ENCODE peak calls at places on chromosomes 1 and 21, in eight cellular contexts. One of them, this sample, is unnamed.

GRCh38 chr21:35658242-35658641 is 402.1 kb downstream of the SETD4 start:
- DNase-seq in endothelial cell of umbilical vein: no peak
- DNase-seq in GM12891: no peak
- DNase-seq in K562: no peak
- DNase-seq in H1: no peak
- DNase-seq in sigmoid colon: no peak
- DNase-seq in prostate gland: no peak
- DNase-seq in transverse colon: no peak
- DNase-seq in this sample: no peak

GRCh38 chr1:61157420-61157987 is 75.1 kb downstream of the NFIA start:
- DNase-seq in endothelial cell of umbilical vein: no peak
- DNase-seq in GM12891: no peak
- DNase-seq in K562: no peak
- DNase-seq in H1: no peak
- DNase-seq in sigmoid colon: no peak
- DNase-seq in prostate gland: no peak
- DNase-seq in transverse colon: no peak
- DNase-seq in this sample: no peak

GRCh38 chr21:43690346-43690745 is 28.6 kb upstream of the PDXK start:
- DNase-seq in endothelial cell of umbilical vein: no peak
- DNase-seq in GM12891: no peak
- DNase-seq in K562: no peak
- DNase-seq in H1: no peak
- DNase-seq in sigmoid colon: no peak
- DNase-seq in prostate gland: no peak
- DNase-seq in transverse colon: no peak
- DNase-seq in this sample: no peak

GRCh38 chr1:158579733-158580132 is at the start of gene OR10X1:
- DNase-seq in endothelial cell of umbilical vein: no peak
- DNase-seq in GM12891: no peak
- DNase-seq in K562: no peak
- DNase-seq in H1: no peak
- DNase-seq in sigmoid colon: no peak
- DNase-seq in prostate gland: no peak
- DNase-seq in transverse colon: no peak
- DNase-seq in this sample: no peak

GRCh38 chr1:77533660-77534295 is 148.7 kb downstream of the ZZZ3 start:
- DNase-seq in endothelial cell of umbilical vein: peak
- DNase-seq in GM12891: peak
- DNase-seq in K562: peak
- DNase-seq in H1: peak
- DNase-seq in sigmoid colon: peak
- DNase-seq in prostate gland: peak
- DNase-seq in transverse colon: peak
- DNase-seq in this sample: peak

GRCh38 chr1:57319165-57319564 is 104.7 kb downstream of the DAB1 start:
- DNase-seq in endothelial cell of umbilical vein: no peak
- DNase-seq in GM12891: no peak
- DNase-seq in K562: no peak
- DNase-seq in H1: no peak
- DNase-seq in sigmoid colon: no peak
- DNase-seq in prostate gland: no peak
- DNase-seq in transverse colon: no peak
- DNase-seq in this sample: no peak

GRCh38 chr1:228012555-228012954 is 5.8 kb downstream of the WNT3A start:
- DNase-seq in endothelial cell of umbilical vein: no peak
- DNase-seq in GM12891: no peak
- DNase-seq in K562: no peak
- DNase-seq in H1: no peak
- DNase-seq in sigmoid colon: no peak
- DNase-seq in prostate gland: no peak
- DNase-seq in transverse colon: no peak
- DNase-seq in this sample: no peak

GRCh38 chr1:229065613-229066012 is 205.3 kb upstream of the RAB4A start:
- DNase-seq in endothelial cell of umbilical vein: no peak
- DNase-seq in GM12891: no peak
- DNase-seq in K562: no peak
- DNase-seq in H1: no peak
- DNase-seq in sigmoid colon: no peak
- DNase-seq in prostate gland: no peak
- DNase-seq in transverse colon: no peak
- DNase-seq in this sample: no peak

GRCh38 chr1:209620484-209620879 is 31.7 kb downstream of the LAMB3 start:
- DNase-seq in endothelial cell of umbilical vein: no peak
- DNase-seq in GM12891: no peak
- DNase-seq in K562: no peak
- DNase-seq in H1: no peak
- DNase-seq in sigmoid colon: no peak
- DNase-seq in prostate gland: no peak
- DNase-seq in transverse colon: no peak
- DNase-seq in this sample: no peak

GRCh38 chr21:42123509-42123908 is 52.4 kb downstream of the UMODL1 start:
- DNase-seq in endothelial cell of umbilical vein: no peak
- DNase-seq in GM12891: no peak
- DNase-seq in K562: no peak
- DNase-seq in H1: no peak
- DNase-seq in sigmoid colon: no peak
- DNase-seq in prostate gland: no peak
- DNase-seq in transverse colon: no peak
- DNase-seq in this sample: no peak

GRCh38 chr1:205429742-205430464 is 8.0 kb upstream of the LEMD1 start:
- DNase-seq in endothelial cell of umbilical vein: no peak
- DNase-seq in GM12891: no peak
- DNase-seq in K562: no peak
- DNase-seq in H1: no peak
- DNase-seq in sigmoid colon: no peak
- DNase-seq in prostate gland: no peak
- DNase-seq in transverse colon: no peak
- DNase-seq in this sample: no peak

GRCh38 chr1:64309468-64309867 is 106.0 kb downstream of the UBE2U start:
- DNase-seq in endothelial cell of umbilical vein: no peak
- DNase-seq in GM12891: no peak
- DNase-seq in K562: no peak
- DNase-seq in H1: no peak
- DNase-seq in sigmoid colon: no peak
- DNase-seq in prostate gland: no peak
- DNase-seq in transverse colon: no peak
- DNase-seq in this sample: no peak

GRCh38 chr1:247373721-247374141 is 42.1 kb upstream of the ZNF496 start:
- DNase-seq in endothelial cell of umbilical vein: peak
- DNase-seq in GM12891: peak
- DNase-seq in K562: peak
- DNase-seq in H1: peak
- DNase-seq in sigmoid colon: peak
- DNase-seq in prostate gland: no peak
- DNase-seq in transverse colon: peak
- DNase-seq in this sample: peak

GRCh38 chr1:170707959-170708666 is 44.2 kb downstream of the PRRX1 start:
- DNase-seq in endothelial cell of umbilical vein: peak
- DNase-seq in GM12891: no peak
- DNase-seq in K562: no peak
- DNase-seq in H1: no peak
- DNase-seq in sigmoid colon: no peak
- DNase-seq in prostate gland: no peak
- DNase-seq in transverse colon: no peak
- DNase-seq in this sample: no peak

GRCh38 chr21:33064623-33064996 is 5.3 kb upstream of the OLIG1 start:
- DNase-seq in endothelial cell of umbilical vein: peak
- DNase-seq in GM12891: no peak
- DNase-seq in K562: no peak
- DNase-seq in H1: no peak
- DNase-seq in sigmoid colon: no peak
- DNase-seq in prostate gland: no peak
- DNase-seq in transverse colon: no peak
- DNase-seq in this sample: no peak

GRCh38 chr21:32520885-32521735 is 64.2 kb downstream of the TCP10L start:
- DNase-seq in endothelial cell of umbilical vein: peak
- DNase-seq in GM12891: no peak
- DNase-seq in K562: peak
- DNase-seq in H1: no peak
- DNase-seq in sigmoid colon: peak
- DNase-seq in prostate gland: peak
- DNase-seq in transverse colon: peak
- DNase-seq in this sample: peak

GRCh38 chr1:68301538-68301937 is 69.2 kb upstream of the WLS start:
- DNase-seq in endothelial cell of umbilical vein: no peak
- DNase-seq in GM12891: no peak
- DNase-seq in K562: no peak
- DNase-seq in H1: no peak
- DNase-seq in sigmoid colon: no peak
- DNase-seq in prostate gland: no peak
- DNase-seq in transverse colon: no peak
- DNase-seq in this sample: no peak

GRCh38 chr1:116853680-116854191 is 56.0 kb upstream of the PTGFRN start:
- DNase-seq in endothelial cell of umbilical vein: peak
- DNase-seq in GM12891: no peak
- DNase-seq in K562: peak
- DNase-seq in H1: peak
- DNase-seq in sigmoid colon: no peak
- DNase-seq in prostate gland: peak
- DNase-seq in transverse colon: peak
- DNase-seq in this sample: peak

GRCh38 chr1:230303822-230304221 is 122.3 kb downstream of the PGBD5 start:
- DNase-seq in endothelial cell of umbilical vein: peak
- DNase-seq in GM12891: no peak
- DNase-seq in K562: no peak
- DNase-seq in H1: no peak
- DNase-seq in sigmoid colon: no peak
- DNase-seq in prostate gland: no peak
- DNase-seq in transverse colon: no peak
- DNase-seq in this sample: no peak

GRCh38 chr1:6358757-6359567 is 34.6 kb downstream of the ACOT7 start:
- DNase-seq in endothelial cell of umbilical vein: peak
- DNase-seq in GM12891: no peak
- DNase-seq in K562: no peak
- DNase-seq in H1: no peak
- DNase-seq in sigmoid colon: no peak
- DNase-seq in prostate gland: no peak
- DNase-seq in transverse colon: peak
- DNase-seq in this sample: no peak

GRCh38 chr1:194474701-194475100 is 1288.3 kb upstream of the B3GALT2 start:
- DNase-seq in endothelial cell of umbilical vein: no peak
- DNase-seq in GM12891: no peak
- DNase-seq in K562: no peak
- DNase-seq in H1: no peak
- DNase-seq in sigmoid colon: no peak
- DNase-seq in prostate gland: no peak
- DNase-seq in transverse colon: no peak
- DNase-seq in this sample: no peak

GRCh38 chr1:156894711-156895407 is 1.3 kb downstream of the PEAR1 start:
- DNase-seq in endothelial cell of umbilical vein: peak
- DNase-seq in GM12891: no peak
- DNase-seq in K562: peak
- DNase-seq in H1: no peak
- DNase-seq in sigmoid colon: no peak
- DNase-seq in prostate gland: no peak
- DNase-seq in transverse colon: no peak
- DNase-seq in this sample: no peak
- TF ChIP-seq POLR2AphosphoS5 in endothelial cell of umbilical vein: peak
- TF ChIP-seq POLR2AphosphoS5 in GM12891: no peak
- TF ChIP-seq POLR2AphosphoS5 in K562: peak
- TF ChIP-seq POLR2AphosphoS5 in H1: no peak
- TF ChIP-seq POLR2AphosphoS5 in sigmoid colon: peak
- TF ChIP-seq POLR2AphosphoS5 in prostate gland: no peak
- TF ChIP-seq POLR2AphosphoS5 in transverse colon: no peak
- TF ChIP-seq POLR2AphosphoS5 in this sample: no peak

DNA sequence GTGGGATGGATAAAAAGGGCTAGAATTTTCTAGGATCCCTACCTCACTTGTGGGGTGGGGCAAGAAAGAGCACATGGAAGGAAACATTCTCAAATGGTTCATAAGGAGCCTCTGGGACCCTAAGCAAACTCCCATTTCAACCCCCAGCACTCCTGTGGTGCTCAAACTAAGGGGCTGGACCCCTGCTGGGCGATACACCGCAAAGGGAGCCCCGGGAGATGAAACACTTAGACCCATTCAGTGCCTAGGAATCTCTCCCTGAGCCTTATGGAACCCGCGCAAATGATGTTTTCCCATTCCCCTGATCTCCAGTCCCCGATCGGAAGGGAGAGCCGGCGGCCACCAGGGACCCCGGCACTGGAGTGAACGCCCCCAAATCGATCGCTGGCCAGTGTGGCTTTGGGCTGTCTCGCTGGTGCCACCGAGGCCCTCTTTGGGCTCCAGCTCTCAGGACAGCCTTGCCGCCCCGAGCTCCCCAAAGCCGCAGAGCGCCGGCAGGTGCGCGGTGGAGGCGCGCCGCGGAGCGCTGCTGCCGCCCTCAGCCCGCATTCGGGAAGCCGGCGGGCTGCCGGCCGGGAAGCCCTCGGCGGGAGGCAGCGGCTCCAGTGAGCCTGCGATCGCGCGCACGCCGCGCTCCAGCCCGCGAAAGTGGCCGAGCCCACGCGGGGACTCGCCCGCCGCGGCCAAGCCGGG is 1.2 kb downstream of the PLXNA2 start:
- DNase-seq in endothelial cell of umbilical vein: no peak
- DNase-seq in GM12891: no peak
- DNase-seq in K562: peak
- DNase-seq in H1: peak
- DNase-seq in sigmoid colon: peak
- DNase-seq in prostate gland: no peak
- DNase-seq in transverse colon: peak
- DNase-seq in this sample: peak
- TF ChIP-seq POLR2A in endothelial cell of umbilical vein: no peak
- TF ChIP-seq POLR2A in GM12891: no peak
- TF ChIP-seq POLR2A in K562: no peak
- TF ChIP-seq POLR2A in H1: no peak
- TF ChIP-seq POLR2A in sigmoid colon: no peak
- TF ChIP-seq POLR2A in prostate gland: peak
- TF ChIP-seq POLR2A in transverse colon: no peak
- TF ChIP-seq POLR2A in this sample: no peak

DNA sequence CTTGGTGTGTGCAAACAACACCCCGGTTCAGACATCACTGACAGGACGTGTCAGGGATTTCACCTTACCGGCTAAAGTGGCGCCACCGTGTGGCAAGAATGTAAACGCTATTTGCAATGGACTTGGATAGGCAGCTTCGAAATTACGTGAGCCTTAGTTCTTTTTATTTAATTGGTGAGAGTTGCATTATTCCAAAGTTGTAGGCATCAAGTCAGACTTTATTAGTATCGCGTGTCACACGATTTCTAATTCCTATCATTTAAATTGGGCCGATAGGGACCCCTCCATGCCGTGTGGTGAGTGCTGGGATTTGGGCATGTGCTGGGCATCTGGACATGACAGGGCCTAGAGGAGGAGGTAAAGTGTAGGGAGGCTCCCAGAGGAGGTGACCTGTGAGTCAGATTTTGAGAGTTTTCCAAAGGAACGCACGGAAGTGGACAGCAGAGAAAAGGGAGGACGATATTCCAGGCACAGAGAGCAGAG is 14.5 kb upstream of the CPT2 start:
- DNase-seq in endothelial cell of umbilical vein: peak
- DNase-seq in GM12891: peak
- DNase-seq in K562: peak
- DNase-seq in H1: peak
- DNase-seq in sigmoid colon: peak
- DNase-seq in prostate gland: peak
- DNase-seq in transverse colon: peak
- DNase-seq in this sample: peak
- TF ChIP-seq POLR2AphosphoS5 in endothelial cell of umbilical vein: no peak
- TF ChIP-seq POLR2AphosphoS5 in GM12891: no peak
- TF ChIP-seq POLR2AphosphoS5 in K562: no peak
- TF ChIP-seq POLR2AphosphoS5 in H1: no peak
- TF ChIP-seq POLR2AphosphoS5 in sigmoid colon: no peak
- TF ChIP-seq POLR2AphosphoS5 in prostate gland: no peak
- TF ChIP-seq POLR2AphosphoS5 in transverse colon: no peak
- TF ChIP-seq POLR2AphosphoS5 in this sample: no peak

GRCh38 chr1:243447342-243447741 is 191.5 kb downstream of the SDCCAG8 start:
- DNase-seq in endothelial cell of umbilical vein: no peak
- DNase-seq in GM12891: no peak
- DNase-seq in K562: peak
- DNase-seq in H1: no peak
- DNase-seq in sigmoid colon: no peak
- DNase-seq in prostate gland: no peak
- DNase-seq in transverse colon: no peak
- DNase-seq in this sample: peak
- TF ChIP-seq POLR2A in endothelial cell of umbilical vein: no peak
- TF ChIP-seq POLR2A in GM12891: no peak
- TF ChIP-seq POLR2A in K562: no peak
- TF ChIP-seq POLR2A in H1: no peak
- TF ChIP-seq POLR2A in sigmoid colon: no peak
- TF ChIP-seq POLR2A in prostate gland: no peak
- TF ChIP-seq POLR2A in transverse colon: no peak
- TF ChIP-seq POLR2A in this sample: no peak